ENCODE peak calls at places on chromosomes 3 and 15, in six cellular contexts. I is left lung, X is cardiac fibroblast, E is fibroblast of the aortic adventitia, Y is neuronal stem cell, J is esophagus squamous epithelium. D is an unnamed sample.

GRCh38 chr3:28788571-28788970 is 439.9 kb upstream of the AZI2 start:
- DNase-seq in I (no peak), X (no peak), E (no peak), Y (no peak), J (no peak), D (no peak)

GRCh38 chr3:131868203-131868602 is 166.6 kb downstream of the CPNE4 start:
- DNase-seq in I (no peak), X (no peak), E (no peak), Y (no peak), J (no peak), D (no peak)

GRCh38 chr15:78317145-78317836 is 17.9 kb upstream of the SKIC8 start:
- DNase-seq in I (no peak), X (peak; percentile 14), E (no peak), Y (no peak), J (no peak), D (no peak)

GRCh38 chr3:135513106-135514063 is 452.1 kb upstream of the PPP2R3A start:
- DNase-seq in I (no peak), X (peak; percentile 1), E (peak; percentile 68), Y (no peak), J (no peak), D (peak; percentile 29)

GRCh38 chr3:58009026-58009748 is 965 bp downstream of the FLNB start:
- DNase-seq in I (peak; percentile 58), X (no peak), E (no peak), Y (no peak), J (no peak), D (no peak)

GRCh38 chr3:72618739-72619138 is 229.5 kb downstream of the SHQ1 start:
- DNase-seq in I (no peak), X (no peak), E (no peak), Y (no peak), J (no peak), D (no peak)

GRCh38 chr3:13851997-13852637 is 27.8 kb downstream of the WNT7A start:
- DNase-seq in I (no peak), X (no peak), E (no peak), Y (no peak), J (no peak), D (no peak)

GRCh38 chr3:175325440-175325839 is 466.3 kb downstream of the NAALADL2 start:
- DNase-seq in I (no peak), X (no peak), E (no peak), Y (no peak), J (no peak), D (no peak)

GRCh38 chr15:89196994-89197393 is 24.4 kb downstream of the RLBP1 start:
- DNase-seq in I (no peak), X (no peak), E (no peak), Y (no peak), J (no peak), D (no peak)

GRCh38 chr15:91307561-91307960 is 207.5 kb downstream of the SV2B start:
- DNase-seq in I (no peak), X (no peak), E (no peak), Y (no peak), J (no peak), D (no peak)

GRCh38 chr3:185153861-185154629 is 1.2 kb upstream of the C3orf70 start:
- DNase-seq in I (no peak), X (no peak), E (no peak), Y (no peak), J (no peak), D (no peak)

GRCh38 chr3:127042634-127043033 is 59.7 kb downstream of the PLXNA1 start:
- DNase-seq in I (peak; percentile 21), X (no peak), E (no peak), Y (no peak), J (no peak), D (no peak)

GRCh38 chr3:16069149-16069922 is 105.1 kb upstream of the GALNT15 start:
- DNase-seq in I (no peak), X (peak; percentile 92), E (peak; percentile 95), Y (no peak), J (no peak), D (peak; percentile 92)

GRCh38 chr15:39167114-39168058 is 413.5 kb upstream of the THBS1 start:
- DNase-seq in I (no peak), X (peak; percentile 58), E (peak; percentile 82), Y (no peak), J (no peak), D (no peak)

GRCh38 chr3:174330303-174330702 is 528.8 kb upstream of the NAALADL2 start:
- DNase-seq in I (no peak), X (peak; percentile 81), E (peak; percentile 95), Y (no peak), J (no peak), D (peak; percentile 76)

GRCh38 chr3:176872771-176873209 is 324.5 kb downstream of the TBL1XR1 start:
- DNase-seq in I (no peak), X (peak; percentile 70), E (peak; percentile 64), Y (peak; percentile 49), J (no peak), D (peak; percentile 56)

GRCh38 chr3:105173972-105174371 is 192.7 kb upstream of the ALCAM start:
- DNase-seq in I (no peak), X (no peak), E (no peak), Y (no peak), J (no peak), D (no peak)

GRCh38 chr3:51813539-51813938 is 34.5 kb upstream of the IQCF6 start:
- DNase-seq in I (no peak), X (peak; percentile 4), E (no peak), Y (no peak), J (no peak), D (no peak)

GRCh38 chr3:130960139-130960779 is 66.4 kb downstream of the ASTE1 start:
- DNase-seq in I (no peak), X (no peak), E (peak; percentile 70), Y (no peak), J (no peak), D (no peak)

GRCh38 chr15:88657326-88658069 is 18.7 kb downstream of the ISG20 start:
- DNase-seq in I (no peak), X (peak; percentile 68), E (peak; percentile 65), Y (peak; percentile 42), J (no peak), D (peak; percentile 51)

DNA sequence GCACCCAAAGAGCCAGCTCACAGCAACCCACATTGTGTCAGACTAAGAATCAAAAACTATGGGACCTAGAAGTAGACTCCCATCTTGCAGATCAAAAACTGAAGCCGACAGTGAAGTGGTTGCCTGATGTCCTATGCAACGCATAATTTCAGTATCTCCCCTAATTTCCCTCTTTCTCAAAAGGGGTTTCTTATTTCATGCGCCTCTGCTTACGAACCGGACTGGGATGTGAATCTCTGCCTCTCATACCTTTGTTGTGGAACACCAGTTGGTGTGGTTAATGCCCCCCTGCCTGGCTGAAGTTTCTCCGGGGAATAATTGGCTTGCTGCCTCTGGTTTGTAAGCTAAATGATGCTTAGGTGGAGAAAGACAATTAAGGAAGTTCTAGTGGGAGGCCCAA is 514 bp upstream of the FAM174B start:
- DNase-seq in I (no peak), X (no peak), E (no peak), Y (no peak), J (no peak), D (no peak)
- H3K4me3 ChIP-seq in I (peak overlapping the region; percentile 47), X (no peak overlapping the region), E (no peak overlapping the region), Y (no peak overlapping the region), J (peak overlapping the region; percentile 66), D (no peak overlapping the region)

GRCh38 chr3:125031544-125031943 is 24.3 kb downstream of the HEG1 start:
- DNase-seq in I (no peak), X (no peak), E (no peak), Y (no peak), J (no peak), D (no peak)
- H3K4me3 ChIP-seq in I (no peak overlapping the region), X (no peak overlapping the region), E (no peak overlapping the region), Y (no peak overlapping the region), J (no peak overlapping the region), D (no peak overlapping the region)

GRCh38 chr3:100590114-100590839 is 19.1 kb upstream of the ADGRG7 start:
- DNase-seq in I (no peak), X (peak; percentile 83), E (peak; percentile 87), Y (peak; percentile 75), J (no peak), D (peak; percentile 71)
- H3K4me3 ChIP-seq in I (no peak overlapping the region), X (no peak overlapping the region), E (peak overlapping the region; percentile 41), Y (no peak overlapping the region), J (no peak overlapping the region), D (peak overlapping the region; percentile 10)

GRCh38 chr3:158747417-158747816 is 15.2 kb upstream of the RARRES1 start:
- DNase-seq in I (no peak), X (no peak), E (no peak), Y (no peak), J (no peak), D (no peak)

GRCh38 chr3:158749526-158749925 is 17.3 kb upstream of the RARRES1 start:
- DNase-seq in I (no peak), X (no peak), E (no peak), Y (no peak), J (no peak), D (no peak)

GRCh38 chr3:158748237-158748828 is 16.1 kb upstream of the RARRES1 start:
- DNase-seq in I (peak; percentile 82), X (peak; percentile 55), E (no peak), Y (no peak), J (no peak), D (no peak)

GRCh38 chr3:158751316-158751715 is 19.1 kb upstream of the RARRES1 start:
- DNase-seq in I (no peak), X (no peak), E (no peak), Y (no peak), J (no peak), D (no peak)

DNA sequence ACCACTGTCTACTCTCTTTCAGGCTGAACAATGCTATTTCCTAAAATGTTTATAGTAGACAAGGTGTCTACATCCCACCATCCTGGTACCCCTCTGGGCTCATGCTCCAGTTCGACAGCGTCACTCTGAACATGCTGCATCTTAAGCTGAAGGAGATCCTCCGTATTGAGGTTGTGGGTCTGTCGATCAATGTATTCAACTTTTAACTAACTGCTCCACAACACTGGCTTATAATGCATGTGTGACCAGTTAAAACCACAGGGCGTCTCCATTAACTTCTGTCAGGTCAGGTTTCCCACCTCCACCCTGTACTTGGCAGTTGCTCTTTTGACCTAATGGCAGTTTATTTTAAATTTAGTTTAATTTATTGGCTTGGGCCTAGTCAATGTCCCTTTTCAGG is 17.7 kb upstream of the RARRES1 start:
- DNase-seq in I (no peak), X (no peak), E (no peak), Y (no peak), J (no peak), D (no peak)
- H3K4me3 ChIP-seq in I (no peak overlapping the region), X (no peak overlapping the region), E (no peak overlapping the region), Y (no peak overlapping the region), J (no peak overlapping the region), D (no peak overlapping the region)

GRCh38 chr3:147089286-147089685 is 317.1 kb downstream of the ZIC4 start:
- DNase-seq in I (no peak), X (no peak), E (no peak), Y (no peak), J (no peak), D (peak; percentile 11)
- H3K4me3 ChIP-seq in I (no peak overlapping the region), X (no peak overlapping the region), E (no peak overlapping the region), Y (no peak overlapping the region), J (no peak overlapping the region), D (no peak overlapping the region)

D was measured in astrocyte of the spinal cord.